ENCODE peak calls at places on chromosomes 7 and 10, in ten cellular contexts. X, U, I, O, C, K, F, P, Y and R are unnamed samples. For H3K4me1, the result is how much of the 10 kb centered on the place peaks cover.

GRCh38 chr7:129093867-129094456 is 39.1 kb upstream of the TNPO3 start:
- DNase-seq in X (no peak), U (no peak), I (no peak), O (no peak), C (no peak), K (no peak), F (no peak), P (no peak), Y (no peak), R (no peak)

GRCh38 chr7:7099584-7100014 is 82.7 kb upstream of the C1GALT1 start:
- DNase-seq in X (peak), U (peak), I (peak), O (no peak), C (peak), K (peak), F (peak), P (peak), Y (no peak), R (peak)

GRCh38 chr7:5824297-5824610 is 42.8 kb upstream of the RNF216 start:
- DNase-seq in X (no peak), U (no peak), I (no peak), O (peak), C (no peak), K (no peak), F (no peak), P (no peak), Y (no peak), R (no peak)

GRCh38 chr7:2687338-2687869 is 598 bp upstream of the AMZ1 start:
- DNase-seq in X (no peak), U (no peak), I (peak), O (no peak), C (no peak), K (no peak), F (no peak), P (no peak), Y (no peak), R (no peak)

GRCh38 chr10:11698691-11699545 is 43.3 kb upstream of the ECHDC3 start:
- DNase-seq in X (no peak), U (no peak), I (no peak), O (no peak), C (no peak), K (no peak), F (no peak), P (no peak), Y (peak), R (no peak)

GRCh38 chr7:74143383-74143782 is 30.8 kb upstream of the EIF4H start:
- DNase-seq in X (no peak), U (no peak), I (no peak), O (no peak), C (no peak), K (no peak), F (no peak), P (no peak), Y (no peak), R (no peak)

GRCh38 chr7:139777948-139778841 is at the start of gene HIPK2:
- DNase-seq in X (peak), U (peak), I (peak), O (peak), C (peak), K (peak), F (no peak), P (peak), Y (no peak), R (peak)

GRCh38 chr10:91311601-91312000 is 91.1 kb downstream of the PCGF5 start:
- DNase-seq in X (no peak), U (no peak), I (no peak), O (no peak), C (no peak), K (no peak), F (no peak), P (no peak), Y (no peak), R (no peak)

GRCh38 chr10:80453715-80454525 is at the start of gene TSPAN14:
- DNase-seq in X (peak), U (peak), I (peak), O (peak), C (peak), K (peak), F (peak), P (peak), Y (no peak), R (peak)

GRCh38 chr10:87546221-87546620 is 41.5 kb downstream of the MINPP1 start:
- DNase-seq in X (peak), U (no peak), I (no peak), O (no peak), C (no peak), K (no peak), F (no peak), P (no peak), Y (peak), R (no peak)

GRCh38 chr7:97639036-97639435 is 92.8 kb upstream of the TAC1 start:
- DNase-seq in X (no peak), U (no peak), I (no peak), O (no peak), C (no peak), K (no peak), F (no peak), P (no peak), Y (no peak), R (no peak)

GRCh38 chr10:110221721-110222261 is 14.4 kb downstream of the MXI1 start:
- DNase-seq in X (peak), U (peak), I (peak), O (peak), C (peak), K (peak), F (peak), P (peak), Y (no peak), R (peak)

GRCh38 chr7:114825423-114825951 is 96.4 kb upstream of the MDFIC start:
- DNase-seq in X (no peak), U (no peak), I (no peak), O (no peak), C (no peak), K (no peak), F (no peak), P (no peak), Y (no peak), R (no peak)

GRCh38 chr10:64209574-64209973 is 688.4 kb downstream of the REEP3 start:
- DNase-seq in X (no peak), U (no peak), I (no peak), O (no peak), C (no peak), K (no peak), F (no peak), P (peak), Y (no peak), R (no peak)

GRCh38 chr7:2738110-2738509 is 50.1 kb downstream of the AMZ1 start:
- DNase-seq in X (no peak), U (no peak), I (no peak), O (no peak), C (no peak), K (no peak), F (no peak), P (no peak), Y (no peak), R (peak)

GRCh38 chr10:75096749-75097148 is 14.7 kb upstream of the SAMD8 start:
- DNase-seq in X (no peak), U (no peak), I (no peak), O (no peak), C (no peak), K (no peak), F (no peak), P (no peak), Y (no peak), R (no peak)

GRCh38 chr7:7911339-7911738 is 57.3 kb upstream of the GLCCI1 start:
- DNase-seq in X (no peak), U (no peak), I (peak), O (no peak), C (no peak), K (no peak), F (peak), P (no peak), Y (no peak), R (no peak)

GRCh38 chr7:138091073-138091472 is 14.8 kb downstream of the AKR1D1 start:
- DNase-seq in X (no peak), U (no peak), I (no peak), O (no peak), C (no peak), K (no peak), F (no peak), P (no peak), Y (peak), R (no peak)

GRCh38 chr7:139948167-139948566 is 114.6 kb downstream of the PARP12 start:
- DNase-seq in X (no peak), U (no peak), I (no peak), O (no peak), C (no peak), K (no peak), F (no peak), P (no peak), Y (no peak), R (no peak)

GRCh38 chr7:9280088-9280487 is 846.7 kb downstream of the NXPH1 start:
- DNase-seq in X (no peak), U (no peak), I (no peak), O (no peak), C (no peak), K (no peak), F (no peak), P (no peak), Y (no peak), R (no peak)

GRCh38 chr7:19701471-19701870 is 7.4 kb downstream of the POLR1F start:
- DNase-seq in X (no peak), U (peak), I (no peak), O (no peak), C (no peak), K (no peak), F (no peak), P (no peak), Y (no peak), R (no peak)

GRCh38 chr7:121440857-121441503 is 44.9 kb upstream of the FAM3C start:
- DNase-seq in X (no peak), U (no peak), I (no peak), O (no peak), C (peak), K (no peak), F (no peak), P (peak), Y (no peak), R (no peak)

DNA sequence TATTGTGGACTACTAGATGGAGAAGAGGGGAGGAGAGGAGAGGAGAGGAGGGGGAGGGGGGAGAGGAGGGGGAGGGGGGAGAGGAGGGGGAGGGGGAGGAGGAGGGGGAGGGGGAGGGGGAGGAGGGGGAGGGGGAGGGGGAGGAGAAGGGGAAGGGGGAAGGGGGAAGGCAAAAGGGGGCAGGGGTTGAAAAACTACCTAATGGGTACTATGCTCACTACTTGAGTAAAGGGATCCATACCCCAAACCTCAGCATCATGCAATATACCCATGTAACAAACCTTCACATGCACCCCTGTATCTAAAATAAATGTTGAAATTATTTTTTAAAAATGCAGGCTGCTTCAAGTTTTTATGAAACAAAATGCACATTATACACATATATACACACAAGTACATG is 15.1 kb upstream of the LMOD2 start:
- DNase-seq in X (no peak), U (no peak), I (no peak), O (no peak), C (no peak), K (no peak), F (no peak), P (no peak), Y (no peak), R (no peak)
- H3K4me1 ChIP-seq in X (under half), U (under half), I (under half), O (under half), C (under half), K (under half), F (under half), P (half or more), Y (under half), R (under half)

DNA sequence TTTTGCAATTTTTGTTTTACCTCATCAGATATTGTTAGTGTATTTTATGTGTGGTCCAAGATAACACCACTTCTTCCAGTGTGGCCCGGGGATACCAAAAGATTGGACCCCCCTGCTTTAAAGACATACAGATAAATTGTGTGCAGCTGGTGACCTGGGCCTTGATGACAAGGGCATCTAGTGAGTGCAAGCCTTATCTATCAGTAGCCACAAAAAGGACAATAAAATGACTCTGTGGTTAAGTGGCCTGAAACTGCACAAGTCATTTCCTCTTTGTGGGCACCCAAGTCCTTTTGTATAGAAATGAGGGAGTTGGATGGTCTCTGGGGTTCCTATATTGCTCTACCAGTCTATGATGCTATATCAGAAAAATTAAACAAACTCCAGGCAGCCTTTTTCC is 98.1 kb downstream of the PARD3 start:
- DNase-seq in X (no peak), U (no peak), I (no peak), O (no peak), C (no peak), K (no peak), F (peak), P (no peak), Y (no peak), R (no peak)
- H3K4me1 ChIP-seq in X (under half), U (under half), I (under half), O (under half), C (under half), K (under half), F (half or more), P (half or more), Y (under half), R (under half)

GRCh38 chr10:123965973-123966895 is 74.6 kb upstream of the CPXM2 start:
- DNase-seq in X (no peak), U (no peak), I (no peak), O (no peak), C (no peak), K (no peak), F (no peak), P (no peak), Y (no peak), R (no peak)
- H3K4me1 ChIP-seq in X (under half), U (under half), I (under half), O (under half), C (under half), K (under half), F (under half), P (under half), Y (under half), R (under half)

DNA sequence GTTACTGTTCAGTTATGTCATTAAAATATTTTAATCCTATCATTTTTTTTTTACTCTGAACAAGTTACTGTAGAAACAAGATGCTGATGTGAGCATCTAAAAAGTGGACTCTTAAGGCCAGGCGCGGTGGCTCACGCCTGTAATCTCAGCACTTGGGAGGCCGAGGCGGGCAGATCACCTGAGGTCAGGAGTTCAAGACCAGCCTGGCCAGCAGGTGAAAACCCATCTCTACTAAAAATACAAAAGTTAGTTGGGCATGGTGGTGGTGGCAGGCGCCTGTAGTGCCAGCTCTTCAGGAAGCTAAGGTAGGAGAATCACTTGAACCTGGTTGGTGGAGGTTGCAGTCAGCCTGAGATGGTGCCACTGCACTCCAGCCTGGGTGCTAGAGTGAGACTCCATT is 2.9 kb downstream of the WAC start:
- DNase-seq in X (no peak), U (no peak), I (no peak), O (no peak), C (no peak), K (no peak), F (no peak), P (no peak), Y (no peak), R (no peak)
- H3K4me1 ChIP-seq in X (under half), U (under half), I (under half), O (under half), C (under half), K (under half), F (under half), P (half or more), Y (under half), R (under half)

GRCh38 chr10:14556285-14556956 is 218.3 kb downstream of the FAM107B start:
- DNase-seq in X (no peak), U (no peak), I (peak), O (no peak), C (no peak), K (no peak), F (no peak), P (no peak), Y (peak), R (no peak)

GRCh38 chr10:14558025-14558424 is 216.7 kb downstream of the FAM107B start:
- DNase-seq in X (no peak), U (no peak), I (no peak), O (no peak), C (no peak), K (no peak), F (no peak), P (no peak), Y (no peak), R (no peak)

GRCh38 chr10:14560274-14560673 is 214.4 kb downstream of the FAM107B start:
- DNase-seq in X (no peak), U (no peak), I (peak), O (peak), C (no peak), K (no peak), F (peak), P (no peak), Y (no peak), R (no peak)

GRCh38 chr10:14555806-14556205 is 218.9 kb downstream of the FAM107B start:
- DNase-seq in X (no peak), U (no peak), I (no peak), O (no peak), C (no peak), K (no peak), F (no peak), P (no peak), Y (no peak), R (no peak)

GRCh38 chr10:14557573-14557972 is 217.1 kb downstream of the FAM107B start:
- DNase-seq in X (no peak), U (no peak), I (no peak), O (no peak), C (no peak), K (no peak), F (no peak), P (no peak), Y (no peak), R (no peak)
- H3K4me1 ChIP-seq in X (under half), U (under half), I (under half), O (half or more), C (under half), K (under half), F (half or more), P (under half), Y (half or more), R (under half)

DNA sequence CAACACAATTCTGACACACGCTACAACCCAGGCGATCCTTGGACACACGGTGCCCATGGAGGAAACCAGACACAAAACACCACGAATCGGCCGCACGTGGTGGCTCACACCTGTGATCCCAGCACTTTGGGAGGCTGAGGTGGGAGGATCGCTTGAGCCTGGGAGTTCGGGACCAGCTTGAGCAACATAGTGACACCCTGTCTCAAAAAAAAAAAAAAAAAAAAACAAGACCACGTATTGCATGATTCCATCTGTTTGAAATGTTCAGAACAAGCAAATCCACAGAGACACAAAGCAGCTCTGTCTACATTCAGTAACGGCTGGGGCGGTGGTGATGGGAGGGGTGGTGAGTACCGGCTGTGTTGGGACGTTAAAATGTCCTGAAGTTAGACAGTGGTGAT is 25.2 kb downstream of the ADAP1 start:
- DNase-seq in X (peak), U (no peak), I (no peak), O (no peak), C (peak), K (no peak), F (no peak), P (no peak), Y (no peak), R (peak)
- H3K4me1 ChIP-seq in X (under half), U (under half), I (under half), O (under half), C (under half), K (under half), F (under half), P (under half), Y (under half), R (under half)

GRCh38 chr10:103835121-103836045 is 20.0 kb downstream of the SH3PXD2A start:
- DNase-seq in X (peak), U (no peak), I (peak), O (no peak), C (peak), K (no peak), F (no peak), P (peak), Y (no peak), R (peak)
- H3K4me1 ChIP-seq in X (under half), U (under half), I (under half), O (under half), C (half or more), K (under half), F (under half), P (half or more), Y (under half), R (half or more)

DNA sequence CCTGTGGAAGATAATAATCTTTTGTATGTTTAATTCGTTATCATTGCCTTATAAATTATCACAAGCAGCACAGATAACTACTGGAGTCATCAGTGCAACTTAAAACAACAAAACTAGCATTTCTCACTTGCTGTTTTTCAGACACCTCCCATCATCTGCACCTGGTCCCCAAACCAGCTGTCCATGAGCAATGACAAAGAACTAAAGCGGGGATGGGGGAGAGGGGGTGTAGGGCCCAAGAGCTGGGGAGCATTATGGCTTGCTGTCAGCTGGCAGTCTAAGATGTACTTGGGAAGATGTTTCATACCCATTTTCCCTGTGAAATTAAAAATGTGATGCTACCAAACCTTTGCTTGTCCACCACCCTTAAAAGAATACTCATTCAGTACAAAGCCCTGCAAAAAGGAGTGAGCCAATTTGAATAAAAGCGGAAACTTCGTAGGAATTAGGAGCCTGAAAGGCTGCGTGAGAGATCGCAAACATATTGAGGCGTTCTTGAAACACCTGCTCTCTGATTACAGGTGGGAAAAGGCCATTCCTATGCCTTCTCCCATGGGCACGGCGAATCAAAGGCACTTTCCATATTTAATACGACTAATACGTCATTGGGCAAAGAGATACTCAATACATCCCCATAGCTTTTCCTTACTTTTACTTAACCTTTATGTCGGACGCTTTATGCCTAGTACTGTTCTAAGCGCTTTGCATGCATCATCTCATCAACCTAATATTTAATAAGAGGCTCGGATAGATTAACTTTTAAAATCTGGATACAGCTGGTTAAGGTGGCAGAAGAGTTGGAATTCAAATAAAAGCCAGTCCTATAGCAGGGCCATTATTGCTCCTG is 31.0 kb upstream of the KMT2E start:
- DNase-seq in X (no peak), U (no peak), I (no peak), O (no peak), C (no peak), K (no peak), F (no peak), P (no peak), Y (no peak), R (peak)
- H3K4me1 ChIP-seq in X (half or more), U (under half), I (under half), O (under half), C (half or more), K (under half), F (under half), P (half or more), Y (under half), R (half or more)

GRCh38 chr10:20228748-20229147 is 412.5 kb downstream of the PLXDC2 start:
- DNase-seq in X (no peak), U (no peak), I (no peak), O (no peak), C (no peak), K (no peak), F (no peak), P (no peak), Y (no peak), R (no peak)

GRCh38 chr10:20233423-20233822 is 417.2 kb downstream of the PLXDC2 start:
- DNase-seq in X (no peak), U (no peak), I (no peak), O (no peak), C (no peak), K (no peak), F (no peak), P (no peak), Y (no peak), R (no peak)

GRCh38 chr10:20237091-20237570 is 420.9 kb downstream of the PLXDC2 start:
- DNase-seq in X (no peak), U (no peak), I (no peak), O (no peak), C (no peak), K (no peak), F (no peak), P (no peak), Y (no peak), R (no peak)

GRCh38 chr10:20232079-20232478 is 415.8 kb downstream of the PLXDC2 start:
- DNase-seq in X (no peak), U (no peak), I (no peak), O (no peak), C (no peak), K (no peak), F (no peak), P (no peak), Y (no peak), R (no peak)
- H3K4me1 ChIP-seq in X (under half), U (under half), I (under half), O (under half), C (under half), K (under half), F (under half), P (under half), Y (under half), R (under half)